ENCODE peak calls at places on chromosomes 12 and 14, in four cellular contexts. One of them, this sample, is unnamed.

GRCh38 chr14:89455412-89455811 is 38.4 kb upstream of the FOXN3 start:
- DNase-seq in HepG2: no peak
- DNase-seq in K562: peak; percentile 55
- DNase-seq in GM12878: no peak
- DNase-seq in this sample: no peak

GRCh38 chr12:71947645-71948105 is 9.0 kb downstream of the TPH2 start:
- DNase-seq in GM12878: no peak
- DNase-seq in K562: no peak
- DNase-seq in HepG2: peak; percentile 85
- DNase-seq in this sample: peak; percentile 64

GRCh38 chr14:65169351-65169750 is 67.0 kb upstream of the MAX start:
- DNase-seq in HepG2: no peak
- DNase-seq in K562: no peak
- DNase-seq in GM12878: peak; percentile 91
- DNase-seq in this sample: no peak

GRCh38 chr12:12294215-12295005 is 27.6 kb upstream of the LRP6 start:
- DNase-seq in HepG2: no peak
- DNase-seq in GM12878: no peak
- DNase-seq in K562: no peak
- DNase-seq in this sample: no peak

GRCh38 chr14:50954811-50955372 is 10.6 kb upstream of the PYGL start:
- DNase-seq in GM12878: no peak
- DNase-seq in K562: peak; percentile 30
- DNase-seq in HepG2: peak; percentile 33
- DNase-seq in this sample: no peak

GRCh38 chr14:76812422-76813383 is at the start of gene ANGEL1:
- DNase-seq in GM12878: peak; percentile 79
- DNase-seq in HepG2: peak; percentile 80
- DNase-seq in K562: peak; percentile 94
- DNase-seq in this sample: peak; percentile 82

GRCh38 chr14:35808076-35808657 is 928 bp downstream of the RALGAPA1 start:
- DNase-seq in K562: peak; percentile 48
- DNase-seq in HepG2: no peak
- DNase-seq in GM12878: no peak
- DNase-seq in this sample: no peak

GRCh38 chr12:89781961-89782360 is 73.3 kb upstream of the ATP2B1 start:
- DNase-seq in GM12878: no peak
- DNase-seq in HepG2: no peak
- DNase-seq in K562: no peak
- DNase-seq in this sample: no peak

GRCh38 chr12:13288501-13288900 is 92.0 kb downstream of the EMP1 start:
- DNase-seq in HepG2: no peak
- DNase-seq in K562: peak; percentile 49
- DNase-seq in GM12878: no peak
- DNase-seq in this sample: no peak

GRCh38 chr14:52741865-52742264 is 11.9 kb downstream of the STYX start:
- DNase-seq in GM12878: no peak
- DNase-seq in HepG2: no peak
- DNase-seq in K562: no peak
- DNase-seq in this sample: no peak

GRCh38 chr14:67567654-67568053 is 32.4 kb downstream of the PIGH start:
- DNase-seq in GM12878: no peak
- DNase-seq in K562: no peak
- DNase-seq in HepG2: no peak
- DNase-seq in this sample: no peak

GRCh38 chr12:53502331-53502730 is 1.2 kb downstream of the TARBP2 start:
- DNase-seq in HepG2: no peak
- DNase-seq in GM12878: no peak
- DNase-seq in K562: peak; percentile 55
- DNase-seq in this sample: no peak

GRCh38 chr14:99579903-99580570 is 24.0 kb downstream of the CCDC85C start:
- DNase-seq in HepG2: no peak
- DNase-seq in GM12878: no peak
- DNase-seq in K562: peak; percentile 14
- DNase-seq in this sample: peak; percentile 53

GRCh38 chr14:53696217-53696965 is 260.2 kb downstream of the BMP4 start:
- DNase-seq in K562: no peak
- DNase-seq in HepG2: peak; percentile 72
- DNase-seq in GM12878: no peak
- DNase-seq in this sample: no peak

GRCh38 chr14:77065851-77066554 is 32.1 kb upstream of the CIPC start:
- DNase-seq in HepG2: no peak
- DNase-seq in GM12878: no peak
- DNase-seq in K562: no peak
- DNase-seq in this sample: no peak

GRCh38 chr12:28955491-28955890 is 193.6 kb upstream of the FAR2 start:
- DNase-seq in HepG2: no peak
- DNase-seq in K562: no peak
- DNase-seq in GM12878: no peak
- DNase-seq in this sample: no peak

GRCh38 chr14:71959055-71959454 is 26.8 kb downstream of the RGS6 start:
- DNase-seq in K562: no peak
- DNase-seq in HepG2: no peak
- DNase-seq in GM12878: no peak
- DNase-seq in this sample: no peak

GRCh38 chr12:113781415-113782198 is 184.5 kb downstream of the RBM19 start:
- DNase-seq in HepG2: peak; percentile 30
- DNase-seq in K562: no peak
- DNase-seq in GM12878: no peak
- DNase-seq in this sample: no peak

GRCh38 chr12:6280053-6280469 is 30.4 kb upstream of the PLEKHG6 start:
- DNase-seq in K562: peak; percentile 19
- DNase-seq in HepG2: peak; percentile 93
- DNase-seq in GM12878: no peak
- DNase-seq in this sample: no peak

GRCh38 chr12:97276621-97277020 is 186.0 kb upstream of the RMST start:
- DNase-seq in K562: no peak
- DNase-seq in GM12878: no peak
- DNase-seq in HepG2: no peak
- DNase-seq in this sample: no peak

GRCh38 chr12:82593901-82594396 is 92.8 kb upstream of the TMTC2 start:
- DNase-seq in GM12878: peak; percentile 49
- DNase-seq in K562: no peak
- DNase-seq in HepG2: no peak
- DNase-seq in this sample: no peak

GRCh38 chr12:28568083-28568482 is 377.8 kb downstream of the CCDC91 start:
- DNase-seq in HepG2: no peak
- DNase-seq in K562: no peak
- DNase-seq in GM12878: no peak
- DNase-seq in this sample: no peak

GRCh38 chr12:53221203-53222076 is 10.6 kb downstream of the RARG start:
- DNase-seq in K562: peak; percentile 75
- DNase-seq in HepG2: peak; percentile 77
- DNase-seq in GM12878: no peak
- DNase-seq in this sample: peak; percentile 90

GRCh38 chr12:52391618-52392002 is 6.2 kb upstream of the KRT84 start:
- DNase-seq in HepG2: no peak
- DNase-seq in GM12878: no peak
- DNase-seq in K562: no peak
- DNase-seq in this sample: no peak

GRCh38 chr14:21095430-21096205 is 2.8 kb downstream of the ZNF219 start:
- DNase-seq in GM12878: no peak
- DNase-seq in K562: no peak
- DNase-seq in HepG2: no peak
- DNase-seq in this sample: no peak

DNA sequence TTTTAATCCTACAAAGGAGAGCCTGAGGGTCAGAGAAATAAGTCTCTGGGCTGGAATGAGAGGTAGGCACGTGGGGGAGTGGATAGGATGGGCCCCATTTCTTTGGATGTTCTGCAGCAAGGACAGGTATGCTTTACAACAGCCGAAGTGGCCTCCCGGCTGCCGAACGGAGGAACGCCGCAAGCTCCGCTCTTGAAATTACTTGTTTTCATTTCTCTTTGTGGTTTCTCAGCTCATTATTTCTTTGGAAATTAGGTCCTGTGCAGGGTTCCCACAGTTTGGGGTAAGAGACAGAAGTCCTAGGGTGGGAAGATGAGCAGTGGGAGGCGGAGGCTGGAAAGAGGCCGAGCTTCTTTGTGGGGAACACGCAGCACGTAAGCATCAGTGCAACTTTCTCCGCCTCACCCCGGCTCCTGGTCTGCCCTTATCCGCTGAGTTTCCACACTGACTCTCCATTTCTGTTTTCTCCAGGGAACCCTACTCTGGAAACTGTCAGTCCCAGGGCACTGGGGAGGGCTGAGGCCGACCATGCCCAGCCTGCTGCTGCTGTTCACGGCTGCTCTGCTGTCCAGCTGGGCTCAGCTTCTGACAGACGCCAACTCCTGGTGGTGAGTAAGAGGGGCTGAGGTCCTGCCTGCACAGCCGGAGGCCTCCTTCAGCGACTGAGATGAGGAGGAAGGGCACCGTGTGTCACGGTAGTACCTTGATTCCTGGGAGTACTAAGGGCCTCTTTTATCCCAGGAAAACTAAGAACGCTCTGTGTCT is 2.0 kb downstream of the WNT5B start:
- DNase-seq in K562: no peak
- DNase-seq in HepG2: peak; percentile 24
- DNase-seq in GM12878: no peak
- DNase-seq in this sample: peak; percentile 63
- TF ChIP-seq EZH2 in K562: no peak
- TF ChIP-seq EZH2 in HepG2: no peak
- TF ChIP-seq EZH2 in GM12878: no peak
- TF ChIP-seq EZH2 in this sample: peak; percentile 94

GRCh38 chr12:51270847-51271518 is 768 bp upstream of the SMAGP start:
- DNase-seq in GM12878: no peak
- DNase-seq in HepG2: peak; percentile 56
- DNase-seq in K562: no peak
- DNase-seq in this sample: no peak
- TF ChIP-seq HDAC2 in GM12878: no peak
- TF ChIP-seq HDAC2 in HepG2: no peak
- TF ChIP-seq HDAC2 in K562: peak; percentile 14
- TF ChIP-seq HDAC2 in this sample: no peak

GRCh38 chr14:104442611-104443390 is 136.8 kb upstream of the C14orf180 start:
- DNase-seq in K562: no peak
- DNase-seq in HepG2: no peak
- DNase-seq in GM12878: no peak
- DNase-seq in this sample: peak; percentile 48

GRCh38 chr14:104440297-104440956 is 139.1 kb upstream of the C14orf180 start:
- DNase-seq in GM12878: no peak
- DNase-seq in K562: no peak
- DNase-seq in HepG2: no peak
- DNase-seq in this sample: no peak

GRCh38 chr14:104441275-104442106 is 138.1 kb upstream of the C14orf180 start:
- DNase-seq in HepG2: no peak
- DNase-seq in GM12878: no peak
- DNase-seq in K562: no peak
- DNase-seq in this sample: peak; percentile 27

GRCh38 chr14:104443391-104444158 is 136.0 kb upstream of the C14orf180 start:
- DNase-seq in GM12878: no peak
- DNase-seq in HepG2: no peak
- DNase-seq in K562: no peak
- DNase-seq in this sample: peak; percentile 17

DNA sequence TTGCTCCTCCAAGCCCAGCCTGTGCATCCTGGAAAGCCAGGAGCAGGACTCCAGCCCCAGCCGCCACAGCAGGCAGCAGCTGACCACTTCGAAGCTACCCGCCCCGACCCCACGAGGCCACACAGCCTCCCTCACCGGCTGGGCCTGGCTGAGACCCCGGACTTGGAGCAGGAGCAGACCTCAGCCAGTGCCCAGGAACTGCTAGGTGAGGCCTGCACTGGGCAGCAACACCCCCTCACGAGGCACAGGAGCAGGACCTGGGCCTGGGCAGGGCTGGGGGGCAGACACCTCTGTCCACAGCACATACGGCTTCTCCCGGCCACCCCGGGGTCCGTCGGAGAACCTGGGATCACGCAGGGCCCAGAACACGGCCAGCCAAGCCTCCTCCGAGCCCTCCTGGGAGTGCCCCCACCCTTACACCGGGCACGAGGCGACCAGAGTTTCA is 137.4 kb upstream of the C14orf180 start:
- DNase-seq in GM12878: no peak
- DNase-seq in HepG2: no peak
- DNase-seq in K562: no peak
- DNase-seq in this sample: peak; percentile 45
- TF ChIP-seq USF2 in GM12878: no peak
- TF ChIP-seq USF2 in HepG2: no peak
- TF ChIP-seq USF2 in K562: no peak
- TF ChIP-seq USF2 in this sample: no peak

GRCh38 chr12:57401165-57401564 is 29.7 kb downstream of the R3HDM2 start:
- DNase-seq in K562: peak; percentile 17
- DNase-seq in GM12878: no peak
- DNase-seq in HepG2: no peak
- DNase-seq in this sample: no peak

GRCh38 chr12:57410534-57410933 is 20.3 kb downstream of the R3HDM2 start:
- DNase-seq in GM12878: no peak
- DNase-seq in HepG2: no peak
- DNase-seq in K562: no peak
- DNase-seq in this sample: no peak

DNA sequence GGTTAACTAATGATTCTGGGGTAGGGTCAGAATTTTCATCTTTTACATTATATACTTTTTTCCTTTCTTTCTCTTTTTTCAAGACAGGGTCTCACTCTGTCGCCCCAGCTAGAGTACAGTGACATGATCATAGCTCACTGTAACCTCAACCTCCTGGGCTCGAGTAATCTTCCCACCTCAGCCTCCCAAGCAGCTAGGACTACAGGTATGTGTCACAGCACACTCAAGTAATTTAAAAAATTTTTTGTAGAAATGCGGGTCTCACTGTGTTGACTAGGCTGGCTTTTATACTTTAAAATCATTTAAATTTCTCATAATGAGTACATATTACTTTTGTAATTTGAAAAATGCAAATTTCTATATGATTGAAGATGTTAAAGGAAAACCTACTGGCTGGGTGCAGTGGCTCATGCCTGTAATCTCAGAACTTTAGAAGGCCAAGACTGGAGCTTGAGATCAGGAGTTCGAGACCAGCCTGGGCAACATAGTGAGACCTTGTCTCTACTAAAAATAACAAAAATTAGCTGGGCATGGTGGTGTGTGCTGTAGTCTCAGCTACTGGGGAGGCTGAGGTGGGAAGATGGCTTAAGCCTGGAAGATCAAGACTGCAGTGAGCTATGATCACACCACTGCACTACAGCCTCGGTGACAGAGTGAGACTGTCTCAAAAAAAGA is 25.7 kb downstream of the R3HDM2 start:
- DNase-seq in HepG2: no peak
- DNase-seq in GM12878: no peak
- DNase-seq in K562: no peak
- DNase-seq in this sample: no peak
- TF ChIP-seq EZH2 in HepG2: no peak
- TF ChIP-seq EZH2 in GM12878: no peak
- TF ChIP-seq EZH2 in K562: no peak
- TF ChIP-seq EZH2 in this sample: no peak

This sample was measured in H1.